ENCODE peak calls at places on chromosomes 4 and X, in seven cellular contexts. N is stimulated activated CD4-positive, alpha-beta T cell treated with anti-CD3 and anti-CD28 coated beads, Interleukin-12 subunit alpha, Interleukin-12 subunit beta, amount 100 ng/mL, for 4 hours; G is fibroblast of lung; H is choroid plexus epithelial cell; E is COR-L47; T is GM23338; M is astrocyte of the hippocampus. O is an unnamed sample.

GRCh38 chrX:15567886-15568616 is 32.7 kb downstream of the ACE2 start:
- DNase-seq in N (no peak), G (peak; percentile 9), H (peak; percentile 23), E (no peak), T (peak; percentile 4), M (peak; percentile 23), O (no peak)

GRCh38 chrX:13082286-13083065 is 38.1 kb upstream of the FAM9C start:
- DNase-seq in N (no peak), G (no peak), H (no peak), E (no peak), T (no peak), M (no peak), O (no peak)

GRCh38 chr4:53551281-53551864 is 39.9 kb downstream of the LNX1 start:
- DNase-seq in N (no peak), G (no peak), H (no peak), E (no peak), T (no peak), M (no peak), O (no peak)

GRCh38 chr4:168723569-168723968 is 226.7 kb downstream of the PALLD start:
- DNase-seq in N (no peak), G (no peak), H (peak; percentile 34), E (no peak), T (no peak), M (peak; percentile 23), O (no peak)

GRCh38 chr4:19159874-19160273 is 1091.8 kb upstream of the SLIT2 start:
- DNase-seq in N (no peak), G (peak; percentile 6), H (no peak), E (no peak), T (no peak), M (peak; percentile 19), O (no peak)

GRCh38 chr4:174394915-174395314 is 111.2 kb downstream of the CEP44 start:
- DNase-seq in N (no peak), G (peak; percentile 86), H (peak; percentile 58), E (no peak), T (no peak), M (peak; percentile 18), O (no peak)

GRCh38 chrX:15679246-15679645 is 14.6 kb upstream of the CLTRN start:
- DNase-seq in N (no peak), G (no peak), H (peak; percentile 57), E (no peak), T (no peak), M (no peak), O (no peak)

GRCh38 chr4:114265342-114265741 is 285.9 kb upstream of the ARSJ start:
- DNase-seq in N (no peak), G (no peak), H (no peak), E (peak; percentile 73), T (no peak), M (no peak), O (no peak)

GRCh38 chr4:70704333-70705145 is 16.2 kb downstream of the UTP3 start:
- DNase-seq in N (peak; percentile 44), G (peak; percentile 68), H (peak; percentile 69), E (peak; percentile 68), T (peak; percentile 94), M (peak; percentile 94), O (peak; percentile 92)

GRCh38 chr4:88725986-88726385 is 28.4 kb upstream of the NAP1L5 start:
- DNase-seq in N (no peak), G (peak; percentile 36), H (no peak), E (no peak), T (no peak), M (no peak), O (no peak)

GRCh38 chrX:71366674-71367256 is 608 bp downstream of the TAF1 start:
- DNase-seq in N (peak; percentile 25), G (peak; percentile 27), H (peak; percentile 30), E (no peak), T (peak; percentile 14), M (peak; percentile 52), O (peak; percentile 49)

GRCh38 chr4:113499696-113500095 is 261.8 kb downstream of the CAMK2D start:
- DNase-seq in N (no peak), G (peak; percentile 80), H (peak; percentile 88), E (no peak), T (no peak), M (peak; percentile 76), O (no peak)

O was measured in ecto neural progenitor cell.